ENCODE peak calls at places on chromosomes 1 and 21, in six cellular contexts. Y, L, V, O, W and A are unnamed samples.

GRCh38 chr1:38166461-38166860 is 119.9 kb upstream of the POU3F1 start:
- DNase-seq in Y (no peak), W (no peak), O (no peak), V (no peak), L (no peak), A (no peak)

GRCh38 chr1:154598871-154599635 is 8.9 kb downstream of the ADAR start:
- DNase-seq in W (no peak), Y (no peak), V (no peak), O (no peak), L (no peak), A (no peak)

GRCh38 chr1:47436304-47436978 is 1.4 kb upstream of the FOXD2 start:
- DNase-seq in V (peak; percentile 64), O (peak; percentile 83), L (peak; percentile 88), W (peak; percentile 83), Y (peak; percentile 80), A (peak; percentile 88)

GRCh38 chr1:226253933-226254332 is 30.5 kb downstream of the MIXL1 start:
- DNase-seq in L (no peak), W (no peak), O (no peak), Y (no peak), V (no peak), A (no peak)

GRCh38 chr1:47483651-47484050 is 45.8 kb downstream of the FOXD2 start:
- DNase-seq in Y (no peak), W (no peak), V (no peak), O (no peak), L (no peak), A (no peak)

GRCh38 chr1:229221106-229222019 is 49.5 kb upstream of the RAB4A start:
- DNase-seq in V (no peak), L (no peak), W (no peak), Y (peak; percentile 76), O (peak; percentile 52), A (peak; percentile 86)

GRCh38 chr1:45246760-45247159 is 40.4 kb upstream of the ZSWIM5 start:
- DNase-seq in W (no peak), Y (no peak), O (no peak), V (no peak), L (no peak), A (peak; percentile 76)

GRCh38 chr1:207495816-207496792 is at the start of gene CR1:
- DNase-seq in V (peak; percentile 47), W (peak; percentile 59), O (peak; percentile 72), L (peak; percentile 6), Y (peak; percentile 31), A (peak; percentile 25)

GRCh38 chr1:102099916-102100315 is 103.2 kb upstream of the OLFM3 start:
- DNase-seq in L (no peak), V (no peak), W (no peak), Y (no peak), O (no peak), A (no peak)

GRCh38 chr1:203323587-203323986 is 18.3 kb downstream of the BTG2 start:
- DNase-seq in L (no peak), V (no peak), Y (no peak), O (peak; percentile 64), W (no peak), A (no peak)

GRCh38 chr1:21939650-21940374 is 2.7 kb upstream of the HSPG2 start:
- DNase-seq in V (peak; percentile 94), O (peak; percentile 80), W (peak; percentile 94), L (no peak), Y (peak; percentile 86), A (peak; percentile 98)

DNA sequence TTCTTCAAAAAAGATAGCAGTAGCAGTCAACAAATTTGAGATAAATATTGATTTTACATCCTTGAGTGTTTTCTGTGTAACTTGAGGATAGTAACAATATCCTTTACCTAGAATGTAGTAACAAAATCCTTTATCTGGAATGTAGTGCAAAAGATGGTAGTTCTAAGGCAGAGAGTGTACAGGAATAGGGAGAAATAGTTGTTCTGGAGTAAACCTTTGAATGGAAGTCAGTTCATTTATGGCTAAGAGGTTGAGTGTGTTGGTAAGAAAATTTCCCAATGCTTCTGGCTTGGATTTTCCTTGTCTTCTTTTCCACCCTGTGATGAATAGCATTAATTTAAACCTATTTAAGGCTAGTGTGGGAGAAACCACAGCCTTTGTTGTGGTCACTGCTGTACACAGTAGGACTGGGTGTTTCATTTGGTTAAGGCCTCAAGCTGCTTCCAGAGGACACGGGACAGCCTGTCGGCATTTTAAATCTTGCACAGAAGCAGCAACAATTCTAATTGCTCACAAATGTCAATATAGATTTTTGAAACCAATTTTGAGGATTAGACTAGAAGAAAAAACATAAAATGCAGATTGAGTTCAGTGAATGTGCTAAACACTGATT is 11.3 kb downstream of the NFIA start:
- DNase-seq in L (no peak), W (no peak), V (no peak), Y (no peak), O (no peak), A (no peak)
- H3K4me1 ChIP-seq in L (no peaks in the 10 kb centered on the region), W (peaks cover 65% of the 10 kb centered on the region), V (peaks cover 40% of the 10 kb centered on the region), Y (peaks cover 29% of the 10 kb centered on the region), O (peaks cover 29% of the 10 kb centered on the region), A (peaks cover 36% of the 10 kb centered on the region)

DNA sequence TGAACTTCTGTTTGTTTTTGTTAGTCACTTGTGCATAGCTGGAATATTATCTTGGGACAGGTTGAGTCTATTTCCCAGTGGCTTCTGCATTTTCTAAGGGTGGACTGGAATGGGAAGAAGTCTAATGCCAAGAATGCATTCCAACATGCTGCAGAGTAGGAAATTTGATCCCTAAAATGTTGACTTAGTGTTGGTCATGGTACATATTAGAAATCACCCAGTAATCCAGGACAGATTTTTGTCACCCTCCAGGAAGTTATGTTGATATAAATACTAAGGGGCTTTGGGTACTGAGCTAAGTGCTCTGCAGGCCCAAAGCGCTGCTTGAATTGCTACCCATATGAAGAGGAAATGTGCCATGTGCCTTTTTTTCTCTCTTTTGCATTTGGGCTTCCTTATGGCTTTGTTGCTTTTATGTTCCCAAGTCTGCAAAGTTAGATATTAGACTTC is 10.0 kb downstream of the ARID1A start:
- DNase-seq in L (peak; percentile 43), Y (no peak), O (no peak), W (no peak), V (no peak), A (peak; percentile 88)
- H3K4me1 ChIP-seq in L (peaks cover 68% of the 10 kb centered on the region), Y (peaks cover 73% of the 10 kb centered on the region), O (peaks cover 77% of the 10 kb centered on the region), W (peaks cover 65% of the 10 kb centered on the region), V (peaks cover 63% of the 10 kb centered on the region), A (peaks cover 70% of the 10 kb centered on the region)

GRCh38 chr1:150151291-150152181 is 1.8 kb downstream of the PLEKHO1 start:
- DNase-seq in L (peak; percentile 74), O (no peak), W (peak; percentile 58), Y (peak; percentile 31), V (no peak), A (peak; percentile 42)

GRCh38 chr1:150152182-150152536 is 2.4 kb downstream of the PLEKHO1 start:
- DNase-seq in Y (no peak), O (no peak), L (no peak), V (no peak), W (no peak), A (peak; percentile 16)

GRCh38 chr1:150150511-150151021 is 850 bp downstream of the PLEKHO1 start:
- DNase-seq in W (peak; percentile 71), V (peak; percentile 48), L (peak; percentile 50), O (peak; percentile 61), Y (no peak), A (peak; percentile 62)

GRCh38 chr1:150148834-150149489 is 754 bp upstream of the PLEKHO1 start:
- DNase-seq in L (no peak), V (no peak), Y (peak; percentile 19), O (no peak), W (no peak), A (peak; percentile 20)

GRCh38 chr1:150149490-150150453 is at the start of gene PLEKHO1:
- DNase-seq in V (peak; percentile 91), L (peak; percentile 77), W (peak; percentile 91), O (peak; percentile 89), Y (peak; percentile 81), A (peak; percentile 93)
- H3K4me1 ChIP-seq in V (peaks cover 17% of the 10 kb centered on the region), L (peaks cover 56% of the 10 kb centered on the region), W (peaks cover 34% of the 10 kb centered on the region), O (peaks cover 41% of the 10 kb centered on the region), Y (peaks cover 18% of the 10 kb centered on the region), A (peaks cover 37% of the 10 kb centered on the region)

DNA sequence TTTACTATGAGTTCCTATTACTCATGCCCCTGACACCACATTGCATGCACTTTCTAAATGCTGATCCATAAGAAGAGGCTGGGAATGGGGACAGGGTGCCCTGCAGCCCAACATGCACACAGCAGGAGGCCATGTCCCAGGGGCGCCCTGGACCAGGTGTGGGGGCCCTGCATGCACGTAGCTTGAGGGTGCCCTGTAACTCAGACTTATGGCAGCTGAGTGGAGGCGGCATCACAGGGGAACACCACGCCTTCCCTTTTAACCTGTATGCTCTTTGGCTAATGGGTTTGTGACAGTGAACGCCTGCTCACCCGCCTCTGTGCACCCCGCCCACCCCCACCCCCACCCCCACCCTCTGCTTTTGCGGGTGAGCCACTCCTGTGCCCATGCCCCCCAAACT is 36.1 kb downstream of the SNAP47 start:
- DNase-seq in V (peak; percentile 3), L (no peak), Y (no peak), O (no peak), W (no peak), A (no peak)
- H3K4me1 ChIP-seq in V (no peaks in the 10 kb centered on the region), L (no peaks in the 10 kb centered on the region), Y (no peaks in the 10 kb centered on the region), O (peaks cover 14% of the 10 kb centered on the region), W (no peaks in the 10 kb centered on the region), A (peaks cover 6% of the 10 kb centered on the region)

DNA sequence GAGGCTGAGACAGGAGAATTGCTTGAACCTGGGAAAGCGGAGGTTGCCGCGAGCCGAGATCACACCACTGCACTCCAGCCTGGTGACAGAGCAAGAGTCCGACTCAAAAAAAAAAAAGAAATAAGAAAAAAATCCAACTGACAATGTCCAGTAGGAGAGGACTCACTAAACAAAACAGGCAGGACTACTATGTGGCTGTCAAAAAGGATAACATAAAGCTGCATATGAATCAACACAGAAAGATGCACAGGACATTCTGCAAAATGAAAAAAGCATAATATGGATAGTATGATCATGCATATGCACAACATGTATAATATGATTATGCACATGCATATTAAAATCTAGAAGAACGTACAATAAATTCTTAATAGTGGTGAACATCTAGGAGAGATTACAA is 80.7 kb downstream of the JAK1 start:
- DNase-seq in V (no peak), W (no peak), Y (no peak), O (no peak), L (no peak), A (no peak)
- H3K4me1 ChIP-seq in V (peaks cover 10% of the 10 kb centered on the region), W (peaks cover 31% of the 10 kb centered on the region), Y (no peaks in the 10 kb centered on the region), O (peaks cover 24% of the 10 kb centered on the region), L (peaks cover 15% of the 10 kb centered on the region), A (peaks cover 40% of the 10 kb centered on the region)

DNA sequence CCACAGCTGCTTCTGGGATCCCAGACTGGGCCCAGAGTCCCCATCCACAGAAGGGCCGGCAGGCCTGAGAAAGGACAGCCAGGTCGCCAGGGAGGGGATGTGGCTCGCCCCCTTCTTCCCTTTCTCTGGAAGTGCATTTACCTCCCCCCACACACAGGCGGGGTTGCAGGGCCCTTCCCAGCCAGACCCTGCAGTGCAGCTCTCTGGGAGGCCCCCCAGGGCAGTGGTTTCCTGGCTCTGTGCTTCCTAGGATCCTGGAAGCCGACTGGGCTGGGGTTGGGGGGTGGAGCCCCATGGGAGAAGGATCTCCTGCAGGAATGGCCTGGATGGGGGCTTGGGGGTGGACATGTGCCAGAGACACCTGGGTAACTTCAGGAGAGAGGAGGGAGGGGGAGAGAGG is 4.2 kb upstream of the COL6A1 start:
- DNase-seq in O (no peak), W (peak; percentile 52), V (peak; percentile 57), Y (peak; percentile 23), L (no peak), A (peak; percentile 20)
- H3K4me1 ChIP-seq in O (peaks cover 43% of the 10 kb centered on the region), W (peaks cover 14% of the 10 kb centered on the region), V (peaks cover 10% of the 10 kb centered on the region), Y (peaks cover 28% of the 10 kb centered on the region), L (no peaks in the 10 kb centered on the region), A (peaks cover 51% of the 10 kb centered on the region)

GRCh38 chr1:167714851-167715652 is 6.7 kb upstream of the MPZL1 start:
- DNase-seq in O (peak; percentile 78), Y (peak; percentile 89), W (peak; percentile 85), V (peak; percentile 69), L (peak; percentile 94), A (peak; percentile 92)
- H3K4me1 ChIP-seq in O (peaks cover 15% of the 10 kb centered on the region), Y (no peaks in the 10 kb centered on the region), W (no peaks in the 10 kb centered on the region), V (no peaks in the 10 kb centered on the region), L (peaks cover 44% of the 10 kb centered on the region), A (peaks cover 30% of the 10 kb centered on the region)

GRCh38 chr21:41616063-41616591 is 108.2 kb upstream of the TMPRSS2 start:
- DNase-seq in O (no peak), Y (no peak), L (no peak), W (no peak), V (peak; percentile 50), A (peak; percentile 81)
- H3K4me1 ChIP-seq in O (peaks cover 23% of the 10 kb centered on the region), Y (peaks cover 14% of the 10 kb centered on the region), L (peaks cover 8% of the 10 kb centered on the region), W (no peaks in the 10 kb centered on the region), V (no peaks in the 10 kb centered on the region), A (peaks cover 50% of the 10 kb centered on the region)